ENCODE peak calls at places on chromosomes 12 and 14, in six cellular contexts. S is cardiac fibroblast, T is keratinocyte, Z is left ventricle myocardium inferior, H is kidney tubule cell, V is HEK293T. I is an unnamed sample.

GRCh38 chr12:66550626-66551025 is 128.2 kb downstream of the GRIP1 start:
- DNase-seq in S (no peak), T (no peak), Z (no peak), H (no peak), V (no peak), I (no peak)

GRCh38 chr12:46524778-46525177 is 152.2 kb upstream of the SLC38A2 start:
- DNase-seq in S (peak), T (no peak), Z (peak), H (peak), V (no peak), I (peak)

GRCh38 chr12:31207799-31208465 is 118.0 kb downstream of the SINHCAF start:
- DNase-seq in S (peak), T (no peak), Z (no peak), H (no peak), V (no peak), I (no peak)

GRCh38 chr12:67410667-67411067 is 141.5 kb downstream of the CAND1 start:
- DNase-seq in S (peak), T (no peak), Z (no peak), H (no peak), V (no peak), I (no peak)

GRCh38 chr14:70188292-70188607 is 501 bp downstream of the SLC8A3 start:
- DNase-seq in S (peak), T (no peak), Z (no peak), H (peak), V (no peak), I (no peak)

GRCh38 chr12:49828143-49829091 is at the start of gene NCKAP5L:
- DNase-seq in S (peak), T (peak), Z (peak), H (peak), V (peak), I (peak)

GRCh38 chr14:36271939-36272907 is 48.2 kb downstream of the MBIP start:
- DNase-seq in S (peak), T (no peak), Z (no peak), H (no peak), V (peak), I (no peak)

GRCh38 chr12:81679614-81680013 is 79.5 kb downstream of the PPFIA2 start:
- DNase-seq in S (no peak), T (no peak), Z (no peak), H (no peak), V (no peak), I (no peak)

GRCh38 chr12:6766651-6767300 is 613 bp downstream of the PTMS start:
- DNase-seq in S (peak), T (no peak), Z (peak), H (peak), V (peak), I (peak)

GRCh38 chr12:3195337-3195736 is 118.2 kb downstream of the TSPAN9 start:
- DNase-seq in S (no peak), T (no peak), Z (no peak), H (no peak), V (no peak), I (no peak)

GRCh38 chr12:47156167-47156736 is 76.5 kb upstream of the AMIGO2 start:
- DNase-seq in S (peak), T (no peak), Z (no peak), H (peak), V (no peak), I (peak)

GRCh38 chr14:95713596-95714371 is at the start of gene TCL1A:
- DNase-seq in S (no peak), T (no peak), Z (no peak), H (no peak), V (no peak), I (no peak)

GRCh38 chr12:87768884-87769283 is 260.3 kb downstream of the C12orf50 start:
- DNase-seq in S (no peak), T (no peak), Z (no peak), H (no peak), V (no peak), I (no peak)

GRCh38 chr12:65881348-65881961 is 57.2 kb downstream of the HMGA2 start:
- DNase-seq in S (peak), T (no peak), Z (peak), H (peak), V (no peak), I (no peak)

GRCh38 chr14:92058006-92058917 is 18.4 kb upstream of the TRIP11 start:
- DNase-seq in S (no peak), T (no peak), Z (no peak), H (no peak), V (no peak), I (no peak)

GRCh38 chr12:124720019-124720686 is 143.5 kb downstream of the SCARB1 start:
- DNase-seq in S (peak), T (no peak), Z (no peak), H (peak), V (peak), I (no peak)

GRCh38 chr14:103070263-103070885 is 13.0 kb upstream of the CDC42BPB start:
- DNase-seq in S (no peak), T (no peak), Z (no peak), H (no peak), V (no peak), I (no peak)

GRCh38 chr12:110234197-110235154 is 46.6 kb upstream of the ATP2A2 start:
- DNase-seq in S (peak), T (no peak), Z (no peak), H (no peak), V (no peak), I (no peak)

GRCh38 chr12:92107621-92108131 is 38.0 kb downstream of the BTG1 start:
- DNase-seq in S (no peak), T (no peak), Z (no peak), H (no peak), V (no peak), I (no peak)

GRCh38 chr12:9700606-9700956 is 31.1 kb downstream of the CLEC2D start:
- DNase-seq in S (peak), T (no peak), Z (no peak), H (no peak), V (no peak), I (no peak)

GRCh38 chr12:89316705-89317139 is 35.6 kb downstream of the DUSP6 start:
- DNase-seq in S (no peak), T (no peak), Z (no peak), H (no peak), V (peak), I (no peak)

GRCh38 chr12:47839214-47839613 is 19.5 kb upstream of the HDAC7 start:
- DNase-seq in S (no peak), T (no peak), Z (no peak), H (no peak), V (no peak), I (no peak)

GRCh38 chr14:51293149-51293925 is 53.3 kb downstream of the TMX1 start:
- DNase-seq in S (peak), T (no peak), Z (peak), H (no peak), V (no peak), I (peak)

GRCh38 chr12:117151195-117152031 is 38.9 kb downstream of the FBXO21 start:
- DNase-seq in S (peak), T (no peak), Z (peak), H (peak), V (peak), I (peak)

GRCh38 chr12:1532796-1533195 is 61.6 kb downstream of the FBXL14 start:
- DNase-seq in S (no peak), T (no peak), Z (no peak), H (no peak), V (no peak), I (no peak)

GRCh38 chr12:61538951-61539350 is 721.3 kb upstream of the USP15 start:
- DNase-seq in S (no peak), T (no peak), Z (no peak), H (no peak), V (no peak), I (no peak)

I was measured in adrenal gland.